ENCODE peak calls at places on chromosomes 1 and 21, in eight cellular contexts. U, L, H, P, Z, Q, W and E are unnamed samples.

GRCh38 chr21:36113647-36114428 is 21.0 kb upstream of the CBR3 start:
- DNase-seq in Z (no peak), Q (no peak), U (no peak), W (no peak), L (no peak), P (no peak), H (no peak), E (no peak)

GRCh38 chr1:40341509-40342380 is 24.7 kb upstream of the COL9A2 start:
- DNase-seq in P (no peak), Z (no peak), L (no peak), H (no peak), Q (no peak), W (no peak), U (no peak), E (no peak)

GRCh38 chr21:15617968-15618367 is 111.8 kb upstream of the USP25 start:
- DNase-seq in H (no peak), U (no peak), Q (no peak), Z (no peak), P (peak), L (no peak), W (peak), E (no peak)

GRCh38 chr1:93033029-93033428 is 46.1 kb upstream of the MTF2 start:
- DNase-seq in L (no peak), Z (peak), P (no peak), W (no peak), H (no peak), Q (no peak), U (no peak), E (no peak)

GRCh38 chr21:41943468-41944250 is 10.2 kb downstream of the C2CD2 start:
- DNase-seq in H (no peak), Z (no peak), U (no peak), W (no peak), P (no peak), L (no peak), Q (no peak), E (no peak)

GRCh38 chr21:16370176-16370575 is 640.4 kb downstream of the USP25 start:
- DNase-seq in H (no peak), U (no peak), W (no peak), Q (no peak), L (no peak), Z (no peak), P (no peak), E (no peak)

GRCh38 chr1:155175927-155176371 is 2.3 kb downstream of the TRIM46 start:
- DNase-seq in H (no peak), P (no peak), Z (peak), W (no peak), U (no peak), Q (no peak), L (peak), E (no peak)

GRCh38 chr1:45785583-45785982 is 17.8 kb upstream of the MAST2 start:
- DNase-seq in Q (no peak), U (no peak), L (no peak), P (no peak), H (no peak), Z (no peak), W (no peak), E (no peak)

GRCh38 chr1:243247901-243248300 is 7.2 kb downstream of the CEP170 start:
- DNase-seq in Q (no peak), H (no peak), Z (no peak), U (no peak), L (no peak), P (no peak), W (no peak), E (no peak)

GRCh38 chr21:42973309-42973990 is 912 bp upstream of the PKNOX1 start:
- DNase-seq in Z (no peak), U (no peak), L (peak), W (no peak), H (no peak), P (no peak), Q (no peak), E (no peak)
- TF ChIP-seq CTCF in Z (no peak), U (no peak), L (no peak), W (no peak), H (no peak), P (no peak), Q (no peak), E (no peak)

DNA sequence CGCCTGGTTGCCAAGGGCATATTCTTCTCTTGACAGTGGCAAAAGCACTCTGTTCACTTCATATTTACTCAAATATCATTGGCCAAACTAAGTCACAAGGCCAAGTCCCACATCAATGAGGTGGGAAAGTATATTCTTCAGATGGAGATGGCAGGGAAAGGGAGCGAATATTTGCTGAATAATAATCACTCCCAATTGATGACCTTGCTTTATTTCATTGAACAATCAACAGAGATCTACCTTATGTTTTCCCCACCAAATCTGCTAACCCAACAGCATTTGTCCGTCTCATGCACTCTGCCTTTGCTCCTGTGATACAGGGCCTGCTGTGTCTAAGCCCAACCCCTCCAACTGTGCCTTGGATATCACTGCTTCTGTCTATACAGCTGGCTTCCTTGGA is 45.2 kb upstream of the PCP4 start:
- DNase-seq in Q (no peak), W (no peak), L (no peak), Z (no peak), P (no peak), H (no peak), U (no peak), E (no peak)
- TF ChIP-seq CTCF in Q (no peak), W (no peak), L (no peak), Z (no peak), P (no peak), H (no peak), U (no peak), E (no peak)

DNA sequence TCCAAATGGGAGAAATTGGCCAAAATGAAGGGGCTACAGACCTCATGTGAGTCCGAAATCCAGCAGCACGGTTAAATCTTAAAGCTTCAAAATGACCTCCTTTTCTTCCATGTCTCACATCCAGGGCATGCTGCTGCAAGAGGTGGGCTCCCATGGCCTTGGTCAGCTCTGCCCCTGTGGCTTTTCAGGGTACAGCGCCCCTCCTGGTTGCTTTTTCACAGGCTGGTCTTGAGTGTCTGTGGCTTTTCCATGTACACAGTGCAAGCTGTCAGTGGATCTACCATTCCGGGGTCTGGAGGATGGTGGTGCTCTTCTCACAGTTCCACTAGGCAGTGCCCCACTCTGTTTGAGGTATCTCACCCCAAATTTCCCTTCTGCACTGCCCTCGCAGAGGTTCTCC is 78.7 kb downstream of the PRRX1 start:
- DNase-seq in U (no peak), W (no peak), Z (no peak), Q (no peak), H (no peak), P (no peak), L (no peak), E (no peak)
- TF ChIP-seq CTCF in U (no peak), W (no peak), Z (no peak), Q (no peak), H (peak), P (no peak), L (no peak), E (no peak)

DNA sequence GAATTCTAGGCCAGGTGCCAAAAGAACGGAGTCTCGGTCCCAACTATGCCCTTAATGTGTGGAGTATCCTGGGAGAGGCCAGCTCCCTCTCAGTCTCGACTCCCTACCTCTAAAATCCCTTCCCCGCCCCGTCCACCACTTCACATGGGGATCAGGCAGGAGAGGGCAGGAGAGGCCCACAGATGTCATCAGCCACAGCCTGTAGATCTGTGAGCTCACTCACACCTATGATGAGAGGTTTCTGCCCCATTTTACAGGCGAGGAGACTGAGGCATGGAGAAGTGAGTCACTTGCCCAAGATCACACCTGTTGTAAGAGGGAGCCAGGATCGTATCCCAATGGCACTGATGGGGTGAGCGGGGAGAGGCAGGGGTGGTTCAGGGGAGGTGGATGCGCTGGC is 20.4 kb upstream of the EPHA8 start:
- DNase-seq in U (no peak), Z (no peak), P (no peak), H (no peak), Q (no peak), W (no peak), L (no peak), E (no peak)
- TF ChIP-seq CTCF in U (no peak), Z (no peak), P (no peak), H (no peak), Q (no peak), W (no peak), L (no peak), E (no peak)

DNA sequence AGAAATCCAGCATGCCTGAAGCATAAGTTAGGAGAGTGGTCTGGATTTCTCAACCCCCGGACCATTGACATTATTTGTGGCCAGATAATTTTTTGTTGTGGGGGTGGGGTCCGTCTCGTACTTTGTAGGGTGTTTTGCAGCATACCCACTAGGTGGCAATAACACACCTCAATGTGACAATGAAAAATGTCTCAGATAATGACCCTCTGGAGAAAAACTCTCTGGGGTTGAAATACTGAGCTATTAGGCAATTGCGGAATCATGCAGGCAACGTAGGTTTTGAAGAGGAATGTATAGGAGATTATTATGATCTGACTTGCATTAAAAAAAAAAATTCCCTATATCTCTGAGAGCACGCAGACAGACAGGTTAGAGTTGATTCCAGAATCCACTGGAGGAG is 25.3 kb upstream of the RRP15 start:
- DNase-seq in L (no peak), P (no peak), Z (no peak), Q (no peak), U (peak), H (no peak), W (no peak), E (no peak)
- TF ChIP-seq CTCF in L (no peak), P (peak), Z (peak), Q (no peak), U (peak), H (peak), W (no peak), E (peak)

GRCh38 chr1:221606216-221606615 is 135.7 kb downstream of the DUSP10 start:
- DNase-seq in U (no peak), Z (no peak), P (no peak), W (no peak), Q (no peak), H (no peak), L (no peak), E (no peak)
- TF ChIP-seq CTCF in U (no peak), Z (no peak), P (no peak), W (no peak), Q (no peak), H (no peak), L (no peak), E (no peak)

GRCh38 chr1:42690477-42691156 is 8.4 kb downstream of the YBX1 start:
- DNase-seq in U (no peak), Q (no peak), H (no peak), Z (no peak), L (no peak), W (peak), P (no peak), E (no peak)
- TF ChIP-seq CTCF in U (peak), Q (peak), H (peak), Z (no peak), L (no peak), W (peak), P (no peak), E (no peak)

DNA sequence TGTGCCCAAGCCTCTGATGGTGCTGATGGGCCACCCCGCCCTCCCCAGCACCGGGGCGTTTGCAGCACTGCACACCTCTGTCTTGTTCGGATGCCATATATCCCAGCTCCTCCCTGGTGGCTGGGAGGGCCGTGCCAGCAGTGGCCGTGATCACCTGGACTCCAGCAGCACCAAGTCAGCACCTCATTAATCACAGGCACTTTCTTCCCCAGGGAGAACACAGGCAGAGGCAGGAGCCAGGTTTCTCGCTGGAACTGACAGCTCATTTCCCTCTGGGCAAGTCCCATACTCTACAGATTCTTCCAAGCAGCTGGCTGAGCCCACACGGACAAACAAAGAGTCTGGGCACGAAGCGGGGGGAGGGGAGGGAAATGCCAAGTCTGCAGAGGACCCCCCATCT is 141.7 kb upstream of the EDN2 start:
- DNase-seq in L (no peak), H (peak), P (peak), U (no peak), Z (no peak), W (peak), Q (no peak), E (no peak)
- TF ChIP-seq CTCF in L (no peak), H (no peak), P (no peak), U (no peak), Z (no peak), W (no peak), Q (no peak), E (no peak)

GRCh38 chr1:53137729-53138128 is 4.7 kb downstream of the SLC1A7 start:
- DNase-seq in L (no peak), Z (no peak), Q (no peak), H (no peak), P (no peak), U (no peak), W (no peak), E (no peak)
- TF ChIP-seq CTCF in L (no peak), Z (peak), Q (no peak), H (peak), P (no peak), U (no peak), W (no peak), E (peak)